ENCODE peak calls at places on chromosomes 2 and 18, in ten cellular contexts. J is substantia nigra; A is KG1; Y is NCI-H2081; T is activated CD8-positive, alpha-beta memory T cell treated with anti-CD3 and anti-CD28 coated beads, Interleukin-2, amount 50 U/mL, for 48 hours; F is hepatocyte; L is activated T-helper 1 cell treated with anti-CD3 and anti-CD28 coated beads, Interleukin-2, amount 50 U/mL, for 16 hours; N is NCI-H774; C is T-helper 9 cell; P is BE2C. S is an unnamed sample.

GRCh38 chr18:50797147-50797546 is 22.7 kb downstream of the MRO start:
- DNase-seq in C (no peak), F (no peak), Y (no peak), L (no peak), J (no peak), T (no peak), N (no peak), A (no peak), P (no peak), S (no peak)

GRCh38 chr2:207008105-207008990 is 69.0 kb downstream of the CPO start:
- DNase-seq in A (no peak), P (peak), F (no peak), Y (no peak), N (no peak), J (no peak), C (no peak), T (no peak), L (no peak), S (no peak)

GRCh38 chr2:64218137-64218536 is 73.9 kb upstream of the PELI1 start:
- DNase-seq in A (no peak), Y (no peak), L (no peak), N (no peak), J (no peak), C (no peak), P (no peak), F (no peak), T (no peak), S (no peak)

GRCh38 chr18:21241224-21242131 is 554 bp upstream of the GREB1L start:
- DNase-seq in L (no peak), T (no peak), P (no peak), C (no peak), Y (no peak), A (no peak), J (no peak), N (peak), F (peak), S (peak)

GRCh38 chr18:26780520-26781325 is 84.8 kb downstream of the AQP4 start:
- DNase-seq in J (no peak), Y (no peak), P (no peak), N (no peak), C (no peak), F (no peak), A (no peak), T (no peak), L (no peak), S (no peak)

GRCh38 chr2:109373791-109374547 is 239.8 kb downstream of the SEPTIN10 start:
- DNase-seq in C (no peak), J (no peak), T (peak), P (no peak), L (no peak), Y (no peak), F (no peak), A (no peak), N (no peak), S (no peak)

GRCh38 chr2:160635488-160635887 is 141.9 kb upstream of the RBMS1 start:
- DNase-seq in L (no peak), F (no peak), A (no peak), C (no peak), Y (no peak), N (no peak), T (no peak), J (no peak), P (no peak), S (no peak)

GRCh38 chr2:207284556-207285450 is 119.1 kb upstream of the KLF7 start:
- DNase-seq in C (no peak), A (no peak), F (no peak), L (no peak), Y (peak), J (no peak), T (no peak), P (no peak), N (no peak), S (no peak)

GRCh38 chr2:227816507-227817274 is 3.0 kb downstream of the CCL20 start:
- DNase-seq in F (no peak), J (no peak), N (no peak), C (no peak), P (no peak), L (no peak), Y (no peak), A (no peak), T (no peak), S (no peak)

GRCh38 chr2:231386446-231386845 is 9.1 kb upstream of the B3GNT7 start:
- DNase-seq in P (no peak), Y (no peak), C (no peak), T (no peak), F (no peak), N (no peak), A (no peak), L (no peak), J (no peak), S (no peak)

GRCh38 chr2:219041252-219041651 is at the start of gene CFAP65:
- DNase-seq in P (peak), A (no peak), F (peak), Y (peak), T (no peak), L (no peak), C (no peak), N (peak), J (no peak), S (no peak)

S was measured in ovary.